ENCODE peak calls at places on chromosomes 16 and 17, in nine cellular contexts. C, N, D, J, O, V, T, Q and Y are unnamed samples.

GRCh38 chr16:47672475-47672874 is 211.3 kb downstream of the PHKB start:
- DNase-seq in C (no peak), N (no peak), D (no peak), J (no peak), O (no peak), V (no peak), T (no peak), Q (no peak), Y (no peak)

GRCh38 chr17:16407911-16408588 is 7.3 kb upstream of the TRPV2 start:
- DNase-seq in C (peak; percentile 71), N (peak; percentile 82), D (peak; percentile 79), J (peak; percentile 81), O (peak; percentile 33), V (peak; percentile 86), T (peak; percentile 47), Q (peak; percentile 59), Y (no peak)

GRCh38 chr16:8669481-8669880 is 4.9 kb upstream of the ABAT start:
- DNase-seq in C (no peak), N (no peak), D (no peak), J (no peak), O (no peak), V (no peak), T (no peak), Q (no peak), Y (no peak)

GRCh38 chr17:78892520-78892919 is 10.5 kb downstream of the CEP295NL start:
- DNase-seq in C (no peak), N (no peak), D (no peak), J (no peak), O (no peak), V (no peak), T (no peak), Q (no peak), Y (no peak)

GRCh38 chr17:40750391-40750790 is 4.7 kb downstream of the KRT25 start:
- DNase-seq in C (no peak), N (no peak), D (no peak), J (no peak), O (no peak), V (no peak), T (no peak), Q (no peak), Y (no peak)

GRCh38 chr17:44314869-44315661 is 6.7 kb downstream of the RUNDC3A start:
- DNase-seq in C (peak; percentile 25), N (no peak), D (no peak), J (no peak), O (peak; percentile 56), V (no peak), T (no peak), Q (no peak), Y (no peak)

GRCh38 chr16:73036074-73036826 is 11.7 kb downstream of the ZFHX3 start:
- DNase-seq in C (no peak), N (no peak), D (no peak), J (no peak), O (no peak), V (no peak), T (no peak), Q (no peak), Y (no peak)

GRCh38 chr17:66964083-66964771 is at the start of gene CACNG4:
- DNase-seq in C (no peak), N (no peak), D (no peak), J (no peak), O (no peak), V (no peak), T (no peak), Q (no peak), Y (no peak)

GRCh38 chr17:28684963-28685362 is 23.0 kb downstream of the SUPT6H start:
- DNase-seq in C (peak; percentile 35), N (peak; percentile 23), D (no peak), J (peak; percentile 60), O (no peak), V (no peak), T (peak; percentile 16), Q (no peak), Y (peak; percentile 60)

GRCh38 chr17:37417852-37418251 is 11.2 kb downstream of the TADA2A start:
- DNase-seq in C (no peak), N (no peak), D (no peak), J (no peak), O (no peak), V (no peak), T (peak; percentile 85), Q (no peak), Y (no peak)

GRCh38 chr16:55271945-55272513 is 52.0 kb upstream of the IRX6 start:
- DNase-seq in C (no peak), N (no peak), D (peak; percentile 64), J (no peak), O (no peak), V (no peak), T (no peak), Q (no peak), Y (no peak)

GRCh38 chr16:23920899-23921298 is 85.1 kb downstream of the PRKCB start:
- DNase-seq in C (no peak), N (no peak), D (no peak), J (no peak), O (no peak), V (no peak), T (no peak), Q (no peak), Y (no peak)

GRCh38 chr17:68704897-68705296 is 103.7 kb upstream of the FAM20A start:
- DNase-seq in C (no peak), N (no peak), D (peak; percentile 35), J (no peak), O (no peak), V (no peak), T (peak; percentile 41), Q (peak; percentile 25), Y (no peak)

GRCh38 chr16:1877089-1877488 is 5.1 kb upstream of the MEIOB start:
- DNase-seq in C (peak; percentile 66), N (no peak), D (no peak), J (no peak), O (no peak), V (peak; percentile 12), T (no peak), Q (no peak), Y (no peak)
- H3K27me3 ChIP-seq in C (peaks cover 53% of the 10 kb centered on the region), N (peaks cover 89% of the 10 kb centered on the region), D (peaks cover 40% of the 10 kb centered on the region), J (peaks cover 3% of the 10 kb centered on the region), O (peaks cover 3% of the 10 kb centered on the region), V (no peaks in the 10 kb centered on the region), T (peaks cover 41% of the 10 kb centered on the region), Q (no peaks in the 10 kb centered on the region), Y (peaks cover 28% of the 10 kb centered on the region)

GRCh38 chr17:76695059-76695892 is 15.5 kb downstream of the MXRA7 start:
- DNase-seq in C (no peak), N (no peak), D (no peak), J (no peak), O (no peak), V (peak; percentile 52), T (no peak), Q (no peak), Y (no peak)

GRCh38 chr17:76700290-76700626 is 10.5 kb downstream of the MXRA7 start:
- DNase-seq in C (no peak), N (no peak), D (no peak), J (no peak), O (no peak), V (no peak), T (no peak), Q (no peak), Y (no peak)

GRCh38 chr17:76696763-76697701 is 13.7 kb downstream of the MXRA7 start:
- DNase-seq in C (no peak), N (no peak), D (peak; percentile 65), J (no peak), O (no peak), V (peak; percentile 60), T (no peak), Q (no peak), Y (no peak)

GRCh38 chr17:76700627-76701470 is 9.9 kb downstream of the MXRA7 start:
- DNase-seq in C (peak; percentile 43), N (peak; percentile 54), D (peak; percentile 81), J (peak; percentile 72), O (peak; percentile 72), V (peak; percentile 88), T (peak; percentile 93), Q (peak; percentile 77), Y (peak; percentile 90)

DNA sequence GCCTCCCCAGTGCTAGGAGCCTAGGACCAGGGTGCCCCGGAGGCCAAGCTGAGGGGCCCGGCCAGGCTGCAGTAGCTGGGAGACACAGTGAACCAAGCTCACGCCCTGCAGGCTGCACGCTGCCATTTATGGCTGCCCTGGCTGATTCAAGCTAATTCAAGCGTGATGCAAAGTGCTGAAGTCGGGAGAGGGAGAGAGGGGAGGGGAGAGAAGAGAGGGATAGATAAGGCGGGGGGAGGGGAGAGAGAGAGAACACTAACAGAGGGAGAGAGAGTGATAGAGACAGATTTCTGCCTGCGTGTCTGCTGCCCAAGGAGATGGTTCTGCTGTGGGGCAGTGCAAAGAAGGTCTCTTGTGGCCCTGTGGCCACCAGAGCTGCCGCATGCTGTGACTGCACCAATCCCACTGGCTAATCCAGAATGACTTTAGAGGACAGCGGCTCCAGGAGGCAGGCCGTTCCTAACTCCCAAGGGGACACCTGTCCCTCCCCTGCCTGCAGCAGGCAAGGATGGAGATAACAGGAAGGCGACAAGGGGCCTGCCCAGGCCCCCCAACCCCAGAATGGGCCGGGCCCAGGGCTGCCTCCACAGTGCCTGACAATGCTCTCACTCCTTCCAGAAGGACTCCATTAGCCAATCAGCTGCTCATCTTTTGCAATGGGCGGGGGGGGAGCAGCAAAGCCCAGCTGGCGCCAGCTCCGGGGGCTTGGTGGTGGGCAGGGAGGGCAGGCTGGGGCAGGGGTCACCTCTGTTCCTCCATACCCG is 12.9 kb downstream of the MXRA7 start:
- DNase-seq in C (no peak), N (no peak), D (peak; percentile 65), J (no peak), O (no peak), V (no peak), T (peak; percentile 60), Q (no peak), Y (no peak)
- H3K4me3 ChIP-seq in C (no peak overlapping the region), N (no peak overlapping the region), D (no peak overlapping the region), J (no peak overlapping the region), O (no peak overlapping the region), V (no peak overlapping the region), T (no peak overlapping the region), Q (peak overlapping the region; percentile 5), Y (no peak overlapping the region)

DNA sequence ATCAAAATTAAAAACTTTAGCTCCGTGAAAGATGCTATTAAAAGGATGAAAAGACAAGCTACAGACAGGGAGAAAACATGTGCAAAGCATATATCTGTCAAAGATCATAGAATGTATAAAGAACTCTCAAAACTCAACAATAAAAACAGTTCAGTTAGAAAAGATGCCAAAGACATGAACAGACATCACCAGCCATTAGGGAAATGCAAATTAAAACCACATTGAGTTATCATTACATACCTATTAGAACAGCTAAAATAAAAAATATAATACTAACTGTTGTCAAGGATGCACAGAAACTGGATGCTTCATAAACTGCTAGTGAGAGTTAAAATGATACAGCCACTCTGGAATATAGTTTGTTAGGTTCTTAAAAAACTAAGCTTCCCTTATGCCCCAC is 58.8 kb downstream of the NFATC3 start:
- DNase-seq in C (no peak), N (no peak), D (no peak), J (no peak), O (no peak), V (no peak), T (no peak), Q (no peak), Y (no peak)
- H3K27me3 ChIP-seq in C (no peaks in the 10 kb centered on the region), N (no peaks in the 10 kb centered on the region), D (no peaks in the 10 kb centered on the region), J (no peaks in the 10 kb centered on the region), O (no peaks in the 10 kb centered on the region), V (no peaks in the 10 kb centered on the region), T (no peaks in the 10 kb centered on the region), Q (no peaks in the 10 kb centered on the region), Y (no peaks in the 10 kb centered on the region)

DNA sequence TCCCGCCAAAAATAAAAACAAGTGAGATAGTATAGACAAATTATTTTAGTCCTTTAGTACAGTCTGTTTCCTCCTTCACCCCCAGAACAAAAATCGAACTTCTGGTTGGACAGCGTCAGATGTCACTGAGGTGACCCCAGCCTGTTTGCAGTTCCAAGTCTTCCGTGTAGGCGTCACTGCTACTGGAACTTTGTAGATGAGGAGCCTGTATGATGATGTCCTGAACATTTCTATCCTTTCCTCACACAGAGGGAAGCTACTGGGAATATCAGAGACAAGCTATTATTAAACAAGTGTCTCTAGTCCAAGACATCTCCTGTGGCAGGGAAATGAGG is 924 bp upstream of the VEZF1 start:
- DNase-seq in C (peak; percentile 34), N (no peak), D (peak; percentile 49), J (no peak), O (no peak), V (no peak), T (peak; percentile 50), Q (no peak), Y (no peak)
- H3K4me3 ChIP-seq in C (peak overlapping the region; percentile 67), N (peak overlapping the region; percentile 92), D (peak overlapping the region; percentile 89), J (peak overlapping the region; percentile 86), O (peak overlapping the region; percentile 84), V (no peak overlapping the region), T (no peak overlapping the region), Q (peak overlapping the region; percentile 92), Y (peak overlapping the region; percentile 94)